ENCODE peak calls at places on chromosomes 3 and 15, in nine cellular contexts. D, B, Q, M, U, T, E, F and V are unnamed samples. For H3K4me1, the result is how much of the 10 kb centered on the place peaks cover.

GRCh38 chr3:27590437-27591320 is 106.5 kb upstream of the SLC4A7 start:
- DNase-seq in D (peak), B (no peak), Q (peak), M (peak), U (no peak), T (no peak), E (no peak), F (no peak), V (peak)

GRCh38 chr3:13711911-13712650 is 163.2 kb downstream of the FBLN2 start:
- DNase-seq in D (no peak), B (peak), Q (no peak), M (no peak), U (no peak), T (no peak), E (no peak), F (peak), V (no peak)

GRCh38 chr3:195077611-195078540 is 193.1 kb downstream of the XXYLT1 start:
- DNase-seq in D (no peak), B (peak), Q (no peak), M (no peak), U (no peak), T (no peak), E (no peak), F (no peak), V (no peak)

GRCh38 chr3:45773044-45773443 is 23.3 kb downstream of the SLC6A20 start:
- DNase-seq in D (no peak), B (no peak), Q (no peak), M (no peak), U (no peak), T (no peak), E (no peak), F (peak), V (no peak)

GRCh38 chr15:95247068-95247984 is 1016.0 kb downstream of the MCTP2 start:
- DNase-seq in D (peak), B (no peak), Q (no peak), M (peak), U (no peak), T (no peak), E (no peak), F (no peak), V (no peak)

GRCh38 chr3:25165306-25165705 is 262.8 kb upstream of the RARB start:
- DNase-seq in D (no peak), B (no peak), Q (no peak), M (no peak), U (no peak), T (no peak), E (no peak), F (no peak), V (no peak)

GRCh38 chr3:171835116-171835515 is 8.0 kb upstream of the TMEM212 start:
- DNase-seq in D (no peak), B (no peak), Q (no peak), M (no peak), U (no peak), T (no peak), E (no peak), F (no peak), V (no peak)

GRCh38 chr15:58788056-58788710 is 17.1 kb downstream of the MINDY2 start:
- DNase-seq in D (no peak), B (no peak), Q (no peak), M (no peak), U (no peak), T (no peak), E (no peak), F (no peak), V (no peak)

GRCh38 chr3:110881069-110881468 is 190.5 kb upstream of the NECTIN3 start:
- DNase-seq in D (peak), B (no peak), Q (peak), M (peak), U (peak), T (no peak), E (no peak), F (peak), V (peak)

GRCh38 chr3:47932431-47932830 is 83.8 kb downstream of the MAP4 start:
- DNase-seq in D (peak), B (no peak), Q (no peak), M (peak), U (no peak), T (no peak), E (no peak), F (no peak), V (no peak)

GRCh38 chr15:63466378-63467192 is 37.8 kb upstream of the USP3 start:
- DNase-seq in D (peak), B (no peak), Q (peak), M (peak), U (peak), T (no peak), E (no peak), F (peak), V (peak)

GRCh38 chr3:54830658-54831057 is 97.2 kb downstream of the LRTM1 start:
- DNase-seq in D (peak), B (no peak), Q (peak), M (peak), U (no peak), T (no peak), E (no peak), F (peak), V (peak)

GRCh38 chr3:63943678-63944077 is 31.5 kb upstream of the SCAANT1 start:
- DNase-seq in D (no peak), B (no peak), Q (no peak), M (no peak), U (no peak), T (no peak), E (no peak), F (no peak), V (no peak)

GRCh38 chr3:188271226-188271894 is 117.4 kb downstream of the LPP start:
- DNase-seq in D (no peak), B (no peak), Q (no peak), M (no peak), U (no peak), T (no peak), E (no peak), F (no peak), V (no peak)
- H3K4me1 ChIP-seq in D (half or more), B (under half), Q (under half), M (half or more), U (under half), T (under half), E (under half), F (under half), V (under half)

GRCh38 chr3:197080344-197080743 is 50.7 kb upstream of the MELTF start:
- DNase-seq in D (no peak), B (no peak), Q (no peak), M (no peak), U (no peak), T (no peak), E (no peak), F (no peak), V (no peak)
- H3K4me3 ChIP-seq in D (no peak), B (no peak), Q (no peak), M (no peak), U (no peak), T (no peak), E (no peak), F (no peak), V (no peak)

DNA sequence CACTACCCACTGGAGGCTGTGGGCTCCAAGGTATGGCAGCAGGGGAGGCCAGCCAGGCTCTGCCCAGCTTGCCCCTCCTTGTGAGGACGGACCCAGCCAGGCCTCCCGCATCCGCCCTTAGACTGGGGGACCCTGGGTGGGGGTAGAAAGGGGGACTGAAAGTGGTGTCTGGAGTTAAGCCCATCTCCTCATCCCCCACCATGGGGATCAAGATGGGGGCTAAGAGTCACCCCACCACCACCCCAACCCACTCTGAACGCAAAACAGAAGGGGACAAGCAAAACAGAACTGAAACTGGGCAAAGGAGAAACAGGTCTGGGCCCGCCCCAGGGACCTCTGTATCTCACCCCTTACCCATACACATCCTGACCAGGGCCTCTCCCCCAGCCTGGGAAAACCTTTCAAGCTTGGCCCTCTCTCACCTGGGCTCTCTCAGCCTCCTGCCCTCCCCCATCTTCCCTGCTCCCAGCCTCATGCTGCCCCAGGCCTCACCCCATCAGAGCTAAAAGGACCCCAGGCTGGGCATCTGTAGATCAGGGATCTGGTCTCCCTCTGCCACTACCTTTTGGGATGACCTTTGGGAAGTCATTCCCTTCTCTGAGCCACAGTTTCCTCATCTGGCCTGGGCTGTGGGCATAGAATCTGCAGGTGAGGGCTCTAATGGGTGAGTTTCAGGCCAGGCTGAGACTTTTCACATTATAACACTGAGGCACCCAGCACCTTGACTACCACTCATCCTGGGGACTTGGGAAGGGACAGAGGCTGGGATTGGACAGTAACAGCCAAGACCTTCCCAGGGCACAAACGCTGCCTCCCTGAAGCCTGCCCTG is 30.0 kb upstream of the CYP11A1 start:
- DNase-seq in D (no peak), B (no peak), Q (no peak), M (no peak), U (no peak), T (no peak), E (no peak), F (no peak), V (no peak)
- H3K4me1 ChIP-seq in D (under half), B (under half), Q (under half), M (half or more), U (under half), T (under half), E (under half), F (under half), V (under half)

GRCh38 chr15:34796847-34797246 is 1.5 kb upstream of the ACTC1 start:
- DNase-seq in D (no peak), B (no peak), Q (no peak), M (no peak), U (no peak), T (no peak), E (no peak), F (no peak), V (no peak)

GRCh38 chr15:34793901-34794300 is 1.4 kb downstream of the ACTC1 start:
- DNase-seq in D (no peak), B (no peak), Q (no peak), M (peak), U (no peak), T (no peak), E (no peak), F (no peak), V (no peak)

GRCh38 chr15:34795267-34796081 is at the start of gene ACTC1:
- DNase-seq in D (peak), B (peak), Q (no peak), M (peak), U (peak), T (no peak), E (peak), F (no peak), V (no peak)

GRCh38 chr15:34793071-34793470 is 2.3 kb downstream of the ACTC1 start:
- DNase-seq in D (no peak), B (no peak), Q (no peak), M (no peak), U (no peak), T (no peak), E (no peak), F (no peak), V (no peak)

DNA sequence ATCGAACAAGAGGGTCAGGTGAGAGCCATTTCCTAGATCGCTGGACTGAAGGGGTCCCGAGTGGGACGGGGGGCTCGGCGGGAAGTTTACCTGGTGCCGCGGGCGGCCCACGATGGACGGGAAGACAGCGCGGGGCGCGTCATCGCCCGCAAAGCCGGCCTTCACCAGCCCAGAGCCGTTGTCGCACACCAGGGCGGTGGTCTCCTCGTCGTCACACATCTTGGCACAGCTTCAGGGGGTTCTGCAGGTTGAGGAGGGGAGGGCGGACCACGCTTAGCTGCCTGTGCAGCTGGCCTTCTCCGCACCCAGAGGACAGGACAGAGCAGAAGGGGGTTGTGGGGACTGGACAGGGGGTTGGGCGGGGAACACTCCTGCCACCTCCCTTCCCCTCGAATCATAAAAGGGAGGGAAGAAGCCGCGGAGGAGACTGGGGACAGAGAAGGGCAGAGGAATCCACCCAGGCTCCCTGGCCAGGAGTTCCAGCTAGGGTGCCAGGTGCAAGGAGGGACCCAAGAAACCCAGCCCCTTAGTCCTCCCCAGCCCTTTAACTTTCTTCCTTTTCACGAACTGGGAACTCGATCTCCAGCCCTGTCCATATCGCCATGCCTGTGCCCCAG is 651 bp downstream of the ACTC1 start:
- DNase-seq in D (no peak), B (no peak), Q (no peak), M (no peak), U (no peak), T (no peak), E (no peak), F (no peak), V (no peak)
- H3K4me3 ChIP-seq in D (peak), B (peak), Q (no peak), M (peak), U (peak), T (no peak), E (peak), F (no peak), V (no peak)

GRCh38 chr15:88610756-88611231 is 10.3 kb upstream of the AEN start:
- DNase-seq in D (no peak), B (no peak), Q (no peak), M (no peak), U (no peak), T (no peak), E (no peak), F (no peak), V (no peak)
- H3K4me1 ChIP-seq in D (under half), B (under half), Q (under half), M (under half), U (under half), T (under half), E (under half), F (under half), V (under half)

GRCh38 chr3:176141837-176142236 is 1055.4 kb downstream of the TBL1XR1 start:
- DNase-seq in D (no peak), B (no peak), Q (no peak), M (no peak), U (no peak), T (no peak), E (no peak), F (no peak), V (no peak)
- H3K4me3 ChIP-seq in D (no peak), B (no peak), Q (no peak), M (no peak), U (no peak), T (no peak), E (no peak), F (no peak), V (no peak)

DNA sequence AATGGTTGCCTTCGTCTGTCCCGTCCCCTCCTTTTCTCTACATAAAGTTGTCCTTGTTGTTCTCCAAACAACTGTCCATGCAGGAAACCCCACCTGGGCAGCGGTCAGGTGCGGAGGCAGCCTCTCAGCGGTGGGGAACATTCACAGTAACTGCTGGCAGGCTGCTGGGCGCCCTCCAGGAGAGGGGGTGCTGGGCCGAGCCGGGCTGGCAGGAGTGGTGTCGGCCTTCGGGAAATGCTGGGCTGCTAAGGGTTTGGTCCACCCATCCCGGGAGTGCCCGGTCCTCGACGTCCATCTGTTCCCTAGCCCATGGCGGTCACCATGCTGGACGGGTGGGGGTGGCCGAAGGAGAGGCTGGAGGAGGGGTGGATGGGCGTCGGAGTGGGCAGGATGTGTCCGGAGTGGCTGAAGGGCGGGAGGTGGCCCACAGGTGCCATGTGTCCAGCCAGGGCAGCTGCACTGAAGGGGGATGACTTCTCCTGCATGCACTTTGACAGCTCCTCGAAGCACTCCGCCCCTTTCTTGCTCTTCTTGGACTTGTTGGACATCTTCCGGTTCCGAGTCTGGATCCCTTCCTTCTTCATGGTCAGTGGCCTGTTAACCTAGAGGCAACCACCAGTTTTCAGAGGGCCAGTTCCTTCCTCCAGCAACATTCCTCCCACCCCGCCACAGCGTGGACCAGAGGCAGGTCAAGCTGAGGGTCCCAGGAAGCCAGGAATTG is 12.1 kb downstream of the GATA2 start:
- DNase-seq in D (no peak), B (peak), Q (no peak), M (no peak), U (no peak), T (no peak), E (no peak), F (no peak), V (no peak)
- H3K4me1 ChIP-seq in D (under half), B (under half), Q (under half), M (under half), U (under half), T (under half), E (under half), F (under half), V (under half)

DNA sequence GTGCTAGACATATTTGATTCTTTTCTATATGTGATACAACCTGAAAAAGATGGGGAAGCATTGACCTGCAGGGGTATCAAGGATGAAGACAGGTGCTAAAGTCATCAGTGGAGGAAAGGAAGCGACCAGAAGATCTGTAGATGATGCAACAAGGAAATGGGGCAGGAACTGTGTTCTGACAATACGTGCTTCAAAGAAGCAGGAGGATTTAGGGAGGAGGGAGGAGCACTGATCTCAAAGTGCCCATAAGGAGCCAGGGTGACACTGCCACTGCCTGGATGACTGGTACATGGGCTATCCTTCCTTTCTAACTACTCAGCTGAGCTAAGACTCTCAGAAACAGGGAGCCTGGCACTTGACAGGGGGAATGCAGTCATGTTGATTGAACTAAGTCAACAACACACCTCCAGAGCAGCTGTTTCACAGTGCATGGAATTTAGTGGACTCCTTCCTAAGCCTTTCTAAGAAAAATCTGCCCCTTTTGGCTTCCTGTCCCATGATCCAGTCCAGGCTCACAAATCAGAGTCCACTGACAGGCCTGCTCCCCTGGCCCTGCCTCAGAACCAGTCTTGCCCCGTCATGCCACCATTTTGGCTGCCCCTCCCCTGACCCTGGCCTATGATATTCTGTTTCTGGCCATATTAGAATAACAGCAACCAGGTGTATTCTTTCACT is 12.0 kb downstream of the LYSMD4 start:
- DNase-seq in D (no peak), B (no peak), Q (peak), M (no peak), U (no peak), T (no peak), E (no peak), F (no peak), V (no peak)
- H3K4me3 ChIP-seq in D (no peak), B (no peak), Q (no peak), M (no peak), U (no peak), T (no peak), E (no peak), F (no peak), V (no peak)

GRCh38 chr3:58016710-58017109 is 8.5 kb downstream of the FLNB start:
- DNase-seq in D (no peak), B (no peak), Q (no peak), M (no peak), U (no peak), T (no peak), E (no peak), F (no peak), V (no peak)
- H3K4me1 ChIP-seq in D (under half), B (under half), Q (under half), M (half or more), U (under half), T (under half), E (under half), F (under half), V (under half)

DNA sequence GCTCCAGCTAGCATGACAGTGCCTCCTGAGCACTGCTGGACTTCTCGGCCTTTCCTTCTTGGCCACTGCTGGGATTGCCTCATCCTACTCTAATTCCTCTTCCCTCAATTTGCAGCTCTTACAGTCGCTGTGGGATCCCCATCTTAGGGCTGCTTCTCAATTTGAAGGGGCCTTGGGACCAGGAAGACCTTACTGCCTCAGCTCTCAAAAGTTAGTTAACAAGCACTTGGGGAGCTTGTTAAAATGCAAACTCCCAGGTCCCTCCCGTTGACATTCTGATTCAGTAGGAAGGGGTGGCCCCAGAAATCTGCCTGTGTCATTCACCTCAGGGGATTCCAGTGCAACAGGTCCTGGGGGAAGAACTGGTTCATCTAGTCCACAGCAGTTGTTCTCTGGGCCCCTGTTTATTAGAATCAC is 14.8 kb downstream of the BDH1 start:
- DNase-seq in D (no peak), B (no peak), Q (no peak), M (no peak), U (no peak), T (no peak), E (no peak), F (no peak), V (no peak)
- H3K4me3 ChIP-seq in D (no peak), B (no peak), Q (no peak), M (no peak), U (no peak), T (no peak), E (no peak), F (no peak), V (no peak)